ENCODE peak calls at places on chromosomes 12 and 14, in four cellular contexts. T is A549, Y is trophoblast cell, W is RPMI7951. L is an unnamed sample.

GRCh38 chr14:52043690-52044089 is 25.2 kb downstream of the NID2 start:
- DNase-seq in W (peak; percentile 60), Y (peak; percentile 37), T (peak; percentile 60), L (peak; percentile 35)

GRCh38 chr12:115683240-115683765 is 594.2 kb downstream of the MED13L start:
- DNase-seq in W (no peak), T (no peak), Y (no peak), L (no peak)

GRCh38 chr12:75978677-75979076 is 52.9 kb downstream of the PHLDA1 start:
- DNase-seq in Y (no peak), W (no peak), T (no peak), L (no peak)

GRCh38 chr12:16881986-16882385 is 276.0 kb upstream of the LMO3 start:
- DNase-seq in Y (no peak), T (no peak), W (no peak), L (no peak)

GRCh38 chr12:95637010-95637409 is 85.7 kb upstream of the USP44 start:
- DNase-seq in W (no peak), T (no peak), Y (peak; percentile 21), L (no peak)

GRCh38 chr14:85471744-85472143 is 58.2 kb upstream of the FLRT2 start:
- DNase-seq in Y (no peak), T (peak; percentile 95), W (peak; percentile 87), L (no peak)

GRCh38 chr12:50104614-50105366 is 982 bp downstream of the GPD1 start:
- DNase-seq in W (no peak), Y (no peak), T (no peak), L (no peak)

GRCh38 chr12:91272456-91273063 is 89.9 kb upstream of the DCN start:
- DNase-seq in W (no peak), Y (no peak), T (no peak), L (no peak)

GRCh38 chr12:1837541-1838206 is 17.3 kb downstream of the LRTM2 start:
- DNase-seq in Y (no peak), T (peak; percentile 28), W (peak; percentile 40), L (no peak)

GRCh38 chr12:116784238-116784612 is 46.1 kb downstream of the RNFT2 start:
- DNase-seq in W (peak; percentile 14), T (peak; percentile 59), Y (no peak), L (no peak)

GRCh38 chr14:75147423-75148071 is 20.7 kb upstream of the NEK9 start:
- DNase-seq in T (peak; percentile 31), Y (peak; percentile 77), W (peak; percentile 77), L (no peak)

GRCh38 chr14:102630405-102630804 is 38.0 kb downstream of the RCOR1 start:
- DNase-seq in T (no peak), W (no peak), Y (no peak), L (no peak)

GRCh38 chr12:87378526-87378925 is 650.7 kb downstream of the C12orf50 start:
- DNase-seq in T (no peak), Y (no peak), W (no peak), L (no peak)

GRCh38 chr14:76090611-76091010 is 61.1 kb upstream of the GPATCH2L start:
- DNase-seq in Y (no peak), W (no peak), T (no peak), L (no peak)

GRCh38 chr14:65366802-65367570 is 45.5 kb upstream of the FUT8 start:
- DNase-seq in W (no peak), Y (no peak), T (no peak), L (no peak)

GRCh38 chr12:91704446-91704845 is 441.2 kb downstream of the BTG1 start:
- DNase-seq in T (peak; percentile 17), Y (no peak), W (no peak), L (no peak)

GRCh38 chr12:56028511-56029165 is 7.8 kb downstream of the IKZF4 start:
- DNase-seq in Y (no peak), W (no peak), T (no peak), L (no peak)

GRCh38 chr14:64298773-64299172 is 4.6 kb upstream of the ESR2 start:
- DNase-seq in T (peak; percentile 19), Y (no peak), W (no peak), L (no peak)

GRCh38 chr12:6639151-6639773 is 3.5 kb upstream of the LPAR5 start:
- DNase-seq in Y (no peak), T (no peak), W (no peak), L (no peak)

GRCh38 chr14:88613552-88614010 is 50.7 kb downstream of the ZC3H14 start:
- DNase-seq in W (peak; percentile 79), T (no peak), Y (no peak), L (no peak)

GRCh38 chr12:68373836-68374314 is 41.7 kb upstream of the MDM1 start:
- DNase-seq in W (no peak), T (no peak), Y (no peak), L (no peak)

GRCh38 chr12:26978801-26979200 is 35.4 kb downstream of the TM7SF3 start:
- DNase-seq in T (no peak), Y (no peak), W (no peak), L (no peak)

GRCh38 chr12:76636141-76636692 is 76.6 kb upstream of the OSBPL8 start:
- DNase-seq in W (no peak), Y (peak; percentile 3), T (no peak), L (no peak)

GRCh38 chr14:46250113-46250703 is 401.4 kb downstream of the RPL10L start:
- DNase-seq in Y (no peak), W (no peak), T (peak; percentile 35), L (peak; percentile 13)

GRCh38 chr14:100406505-100407131 is 83.5 kb downstream of the SLC25A47 start:
- DNase-seq in T (peak; percentile 66), W (peak; percentile 68), Y (no peak), L (no peak)

GRCh38 chr12:86179855-86180254 is 76.3 kb downstream of the MGAT4C start:
- DNase-seq in W (no peak), Y (no peak), T (no peak), L (no peak)

GRCh38 chr14:68506021-68506644 is 286.7 kb downstream of the ZFP36L1 start:
- DNase-seq in T (no peak), W (peak; percentile 66), Y (peak; percentile 91), L (no peak)

GRCh38 chr12:52132754-52133161 is 53.3 kb downstream of the SMIM41 start:
- DNase-seq in Y (no peak), W (peak; percentile 37), T (no peak), L (no peak)

GRCh38 chr14:59461891-59462290 is 3.3 kb downstream of the GPR135 start:
- DNase-seq in T (no peak), W (no peak), Y (no peak), L (no peak)

GRCh38 chr12:69389836-69390235 is 30.3 kb downstream of the YEATS4 start:
- DNase-seq in Y (no peak), T (peak; percentile 31), W (no peak), L (no peak)

GRCh38 chr12:50614167-50614762 is 109.5 kb downstream of the DIP2B start:
- DNase-seq in T (no peak), Y (no peak), W (peak; percentile 82), L (no peak)

GRCh38 chr12:52243264-52243773 is 10.3 kb downstream of the KRT7 start:
- DNase-seq in Y (no peak), T (peak; percentile 61), W (peak; percentile 69), L (peak; percentile 84)

GRCh38 chr12:48954061-48954460 is 3.2 kb downstream of the ARF3 start:
- DNase-seq in Y (no peak), W (no peak), T (no peak), L (no peak)

GRCh38 chr12:6667559-6668210 is 4.8 kb upstream of the ING4 start:
- DNase-seq in T (peak; percentile 58), Y (no peak), W (no peak), L (no peak)

GRCh38 chr14:20632448-20632830 is 9.1 kb downstream of the OR6S1 start:
- DNase-seq in Y (no peak), W (no peak), T (no peak), L (peak; percentile 32)

GRCh38 chr12:48004039-48004940 is at the start of gene COL2A1:
- DNase-seq in Y (peak; percentile 25), W (no peak), T (peak; percentile 39), L (no peak)

GRCh38 chr14:33393155-33393894 is 454.6 kb downstream of the NPAS3 start:
- DNase-seq in T (no peak), W (no peak), Y (no peak), L (no peak)

GRCh38 chr12:84874825-84875139 is 37.8 kb downstream of the SLC6A15 start:
- DNase-seq in W (no peak), Y (no peak), T (no peak), L (no peak)

GRCh38 chr12:31204995-31205582 is 120.9 kb downstream of the SINHCAF start:
- DNase-seq in W (peak; percentile 59), Y (no peak), T (no peak), L (no peak)

L was measured in LoVo.